ENCODE peak calls at places on chromosomes 4 and X, in ten cellular contexts. D, I, F, Z, T, V, B, L, J and R are unnamed samples.

GRCh38 chrX:287670-288069 is 6.5 kb downstream of the PLCXD1 start:
- DNase-seq in D (no peak), I (no peak), F (no peak), Z (no peak), T (peak), V (no peak), B (no peak), L (no peak), J (no peak), R (peak)

GRCh38 chr4:159077702-159078495 is 25.0 kb upstream of the RAPGEF2 start:
- DNase-seq in D (peak), I (peak), F (no peak), Z (no peak), T (peak), V (peak), B (no peak), L (no peak), J (no peak), R (peak)

GRCh38 chr4:174192943-174193342 is 90.5 kb downstream of the FBXO8 start:
- DNase-seq in D (peak), I (no peak), F (no peak), Z (no peak), T (no peak), V (no peak), B (no peak), L (no peak), J (no peak), R (no peak)

GRCh38 chr4:110514889-110515479 is 39.0 kb downstream of the ENPEP start:
- DNase-seq in D (peak), I (peak), F (no peak), Z (no peak), T (peak), V (peak), B (no peak), L (no peak), J (peak), R (peak)

GRCh38 chr4:101242441-101242840 is 104.9 kb downstream of the PPP3CA start:
- DNase-seq in D (no peak), I (no peak), F (no peak), Z (no peak), T (peak), V (no peak), B (no peak), L (no peak), J (no peak), R (peak)

GRCh38 chrX:116272328-116272727 is 101.8 kb downstream of the AGTR2 start:
- DNase-seq in D (peak), I (no peak), F (no peak), Z (no peak), T (peak), V (no peak), B (no peak), L (no peak), J (peak), R (peak)

GRCh38 chr4:162485486-162485885 is 321.7 kb upstream of the FSTL5 start:
- DNase-seq in D (no peak), I (no peak), F (no peak), Z (no peak), T (peak), V (no peak), B (no peak), L (no peak), J (no peak), R (peak)

GRCh38 chr4:137463377-137464003 is 68.8 kb downstream of the PCDH18 start:
- DNase-seq in D (no peak), I (no peak), F (no peak), Z (no peak), T (peak), V (no peak), B (no peak), L (no peak), J (no peak), R (no peak)

GRCh38 chr4:186844059-186844681 is 120.5 kb upstream of the FAT1 start:
- DNase-seq in D (peak), I (no peak), F (no peak), Z (peak), T (no peak), V (peak), B (peak), L (no peak), J (peak), R (no peak)

GRCh38 chrX:105323951-105324350 is 103.5 kb upstream of the TEX13A start:
- DNase-seq in D (no peak), I (no peak), F (no peak), Z (no peak), T (peak), V (no peak), B (no peak), L (no peak), J (peak), R (peak)

GRCh38 chr4:168908093-168908492 is 102.0 kb downstream of the CBR4 start:
- DNase-seq in D (no peak), I (no peak), F (no peak), Z (no peak), T (no peak), V (no peak), B (no peak), L (no peak), J (peak), R (no peak)

GRCh38 chr4:81912420-81912819 is 440.7 kb upstream of the RASGEF1B start:
- DNase-seq in D (no peak), I (no peak), F (no peak), Z (no peak), T (no peak), V (no peak), B (no peak), L (no peak), J (no peak), R (no peak)

GRCh38 chr4:8079031-8079885 is 79.4 kb downstream of the ABLIM2 start:
- DNase-seq in D (peak), I (no peak), F (no peak), Z (peak), T (no peak), V (no peak), B (no peak), L (no peak), J (peak), R (no peak)

GRCh38 chr4:154642361-154642760 is 29.9 kb upstream of the FGG start:
- DNase-seq in D (no peak), I (no peak), F (no peak), Z (no peak), T (peak), V (no peak), B (no peak), L (no peak), J (no peak), R (no peak)

GRCh38 chrX:136880003-136880451 is 498 bp downstream of the RBMX start:
- DNase-seq in D (no peak), I (no peak), F (no peak), Z (no peak), T (peak), V (peak), B (no peak), L (peak), J (peak), R (no peak)

GRCh38 chr4:77232653-77233052 is 75.6 kb downstream of the CCNG2 start:
- DNase-seq in D (peak), I (no peak), F (no peak), Z (no peak), T (peak), V (no peak), B (no peak), L (no peak), J (peak), R (peak)

GRCh38 chrX:103533428-103534216 is 14.3 kb upstream of the RAB40A start:
- DNase-seq in D (peak), I (peak), F (peak), Z (peak), T (peak), V (peak), B (peak), L (peak), J (peak), R (peak)

GRCh38 chr4:134906404-134907023 is 704.9 kb upstream of the PABPC4L start:
- DNase-seq in D (peak), I (no peak), F (no peak), Z (no peak), T (peak), V (peak), B (no peak), L (peak), J (no peak), R (peak)

GRCh38 chrX:100946521-100946920 is 17.8 kb upstream of the XKRX start:
- DNase-seq in D (no peak), I (no peak), F (no peak), Z (no peak), T (no peak), V (no peak), B (no peak), L (no peak), J (peak), R (peak)

GRCh38 chrX:109403927-109404326 is 78.0 kb downstream of the GUCY2F start:
- DNase-seq in D (no peak), I (no peak), F (no peak), Z (no peak), T (no peak), V (no peak), B (no peak), L (no peak), J (no peak), R (no peak)

GRCh38 chr4:139599594-139600374 is 43.8 kb upstream of the SETD7 start:
- DNase-seq in D (no peak), I (no peak), F (no peak), Z (no peak), T (peak), V (no peak), B (no peak), L (no peak), J (peak), R (peak)

GRCh38 chrX:73478961-73479360 is 32.1 kb downstream of the CDX4 start:
- DNase-seq in D (peak), I (no peak), F (no peak), Z (no peak), T (no peak), V (peak), B (no peak), L (no peak), J (no peak), R (peak)

GRCh38 chrX:129717902-129718301 is 20.9 kb upstream of the XPNPEP2 start:
- DNase-seq in D (no peak), I (no peak), F (no peak), Z (no peak), T (peak), V (no peak), B (no peak), L (no peak), J (peak), R (peak)

GRCh38 chr4:94933799-94934198 is 176.0 kb downstream of the BMPR1B start:
- DNase-seq in D (no peak), I (no peak), F (no peak), Z (no peak), T (peak), V (no peak), B (no peak), L (no peak), J (peak), R (peak)
- TF ChIP-seq CTCF in D (no peak), I (no peak), F (no peak), Z (no peak), T (no peak), V (no peak), B (no peak), L (no peak), J (no peak), R (no peak)

GRCh38 chr4:2950221-2950989 is 12.8 kb downstream of the NOP14 start:
- DNase-seq in D (no peak), I (no peak), F (no peak), Z (no peak), T (no peak), V (no peak), B (peak), L (no peak), J (no peak), R (no peak)

GRCh38 chr4:2953496-2953895 is 9.7 kb downstream of the NOP14 start:
- DNase-seq in D (no peak), I (no peak), F (no peak), Z (no peak), T (no peak), V (no peak), B (no peak), L (no peak), J (no peak), R (no peak)

GRCh38 chr4:2949782-2950125 is 13.5 kb downstream of the NOP14 start:
- DNase-seq in D (no peak), I (no peak), F (no peak), Z (no peak), T (no peak), V (no peak), B (peak), L (no peak), J (no peak), R (no peak)

GRCh38 chr4:2958446-2958845 is 4.8 kb downstream of the NOP14 start:
- DNase-seq in D (no peak), I (no peak), F (no peak), Z (no peak), T (peak), V (no peak), B (no peak), L (no peak), J (peak), R (no peak)

GRCh38 chr4:2954358-2955185 is 8.6 kb downstream of the NOP14 start:
- DNase-seq in D (no peak), I (peak), F (no peak), Z (peak), T (no peak), V (peak), B (no peak), L (no peak), J (no peak), R (no peak)
- TF ChIP-seq CTCF in D (peak), I (peak), F (peak), Z (peak), T (no peak), V (no peak), B (no peak), L (no peak), J (no peak), R (peak)

GRCh38 chr4:111934294-111934693 is 211.0 kb upstream of the FAM241A start:
- DNase-seq in D (no peak), I (no peak), F (no peak), Z (no peak), T (peak), V (no peak), B (no peak), L (no peak), J (no peak), R (no peak)

GRCh38 chr4:111941957-111942356 is 203.3 kb upstream of the FAM241A start:
- DNase-seq in D (no peak), I (no peak), F (no peak), Z (no peak), T (no peak), V (no peak), B (no peak), L (no peak), J (no peak), R (no peak)

GRCh38 chr4:111933703-111934102 is 211.6 kb upstream of the FAM241A start:
- DNase-seq in D (no peak), I (no peak), F (no peak), Z (no peak), T (no peak), V (no peak), B (no peak), L (no peak), J (no peak), R (no peak)

DNA sequence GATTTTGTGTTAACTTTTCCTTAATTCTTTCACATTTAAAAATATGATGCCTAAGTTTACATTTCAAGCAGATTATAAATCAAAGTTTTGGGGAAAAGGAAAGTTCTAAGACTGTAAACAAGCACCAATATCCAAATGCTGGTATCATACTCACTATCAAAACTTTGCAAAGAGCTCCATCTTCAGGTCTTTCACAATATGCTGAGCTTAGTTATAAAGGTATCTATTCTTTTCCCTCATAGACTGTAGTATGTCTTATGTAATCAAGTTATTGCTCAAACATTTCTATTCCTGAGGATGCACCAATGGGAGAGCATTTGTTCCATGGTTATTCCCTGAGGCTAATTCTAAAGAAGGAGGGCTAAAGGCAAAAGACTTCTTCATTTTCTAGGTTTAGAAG is 207.9 kb upstream of the FAM241A start:
- DNase-seq in D (peak), I (peak), F (no peak), Z (no peak), T (peak), V (peak), B (no peak), L (no peak), J (peak), R (peak)
- TF ChIP-seq CTCF in D (peak), I (peak), F (peak), Z (no peak), T (peak), V (peak), B (no peak), L (peak), J (peak), R (peak)

GRCh38 chrX:150599226-150599625 is 30.8 kb downstream of the MTM1 start:
- DNase-seq in D (no peak), I (no peak), F (no peak), Z (no peak), T (no peak), V (no peak), B (no peak), L (no peak), J (no peak), R (no peak)
- TF ChIP-seq CTCF in D (no peak), I (no peak), F (no peak), Z (no peak), T (no peak), V (no peak), B (no peak), L (no peak), J (no peak), R (no peak)

GRCh38 chr4:67327245-67327860 is 217.9 kb downstream of the CENPC start:
- DNase-seq in D (peak), I (peak), F (peak), Z (peak), T (peak), V (peak), B (no peak), L (peak), J (peak), R (peak)

GRCh38 chr4:67333663-67334062 is 211.6 kb downstream of the CENPC start:
- DNase-seq in D (no peak), I (no peak), F (no peak), Z (no peak), T (no peak), V (no peak), B (no peak), L (no peak), J (peak), R (peak)

DNA sequence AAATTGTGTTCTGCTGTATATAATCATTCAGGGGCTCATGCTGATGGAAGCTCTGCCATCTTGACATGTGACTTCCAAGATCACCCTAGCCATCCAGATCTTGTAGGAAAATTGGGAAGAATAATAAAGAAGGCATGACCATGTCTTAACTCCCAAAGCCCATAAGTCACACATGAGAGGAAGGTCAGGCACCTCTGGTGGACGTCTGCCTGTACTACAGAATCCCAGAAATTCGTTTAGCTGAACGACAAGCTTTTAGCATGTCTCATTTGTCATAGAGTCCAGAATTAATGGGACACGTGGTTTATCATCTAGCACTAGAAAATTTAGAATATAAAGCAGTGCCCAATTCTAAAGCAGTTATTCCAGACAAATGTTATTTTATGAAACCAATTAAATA is 212.7 kb downstream of the CENPC start:
- DNase-seq in D (peak), I (no peak), F (no peak), Z (no peak), T (peak), V (peak), B (no peak), L (peak), J (no peak), R (peak)
- TF ChIP-seq CTCF in D (no peak), I (no peak), F (peak), Z (no peak), T (peak), V (peak), B (peak), L (peak), J (peak), R (peak)

DNA sequence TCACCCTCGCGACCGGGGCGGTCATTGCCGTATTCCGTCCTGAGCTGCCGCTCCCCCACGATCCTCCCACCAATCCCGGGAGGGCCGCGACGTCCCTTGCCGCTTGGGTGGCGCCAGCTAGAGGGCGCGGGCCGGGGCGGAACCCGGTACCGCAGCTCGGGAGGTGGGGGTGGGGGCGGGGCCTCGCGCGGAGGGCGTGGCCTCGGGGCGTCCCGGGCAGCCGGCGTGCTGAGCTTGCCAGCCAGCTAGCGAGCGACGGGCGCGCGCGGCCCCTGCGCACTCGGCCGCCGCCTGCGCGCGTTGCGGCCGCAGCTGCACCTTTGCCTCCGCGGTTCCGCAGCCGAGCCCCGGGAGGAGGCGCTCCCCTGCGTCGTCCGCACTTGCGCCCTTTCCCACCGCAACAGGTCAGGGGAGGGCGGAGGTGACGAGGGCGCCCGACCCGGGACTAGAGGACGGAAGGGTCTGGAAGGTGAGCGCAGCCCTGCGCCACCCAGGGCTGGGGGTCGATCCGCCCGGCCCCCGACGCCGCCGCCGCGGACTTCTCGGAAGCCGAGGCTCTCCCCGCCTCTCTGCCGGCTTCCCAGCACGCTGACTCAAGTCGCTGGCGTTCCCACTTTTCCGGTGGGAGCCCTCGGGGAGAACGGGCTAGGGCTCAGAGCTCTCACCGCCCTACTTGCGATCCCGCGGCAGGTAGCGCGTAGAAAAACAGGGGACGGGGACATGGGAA is at the start of gene AFF1:
- DNase-seq in D (peak), I (peak), F (peak), Z (peak), T (peak), V (peak), B (peak), L (peak), J (peak), R (peak)
- TF ChIP-seq CTCF in D (peak), I (peak), F (peak), Z (peak), T (peak), V (peak), B (peak), L (no peak), J (peak), R (peak)

GRCh38 chrX:43815209-43815608 is 67.0 kb downstream of the MAOB start:
- DNase-seq in D (no peak), I (no peak), F (no peak), Z (no peak), T (no peak), V (no peak), B (no peak), L (no peak), J (peak), R (no peak)

GRCh38 chrX:43813319-43813718 is 68.9 kb downstream of the MAOB start:
- DNase-seq in D (peak), I (no peak), F (no peak), Z (no peak), T (no peak), V (no peak), B (no peak), L (no peak), J (no peak), R (no peak)

GRCh38 chrX:43809463-43809862 is 72.8 kb downstream of the MAOB start:
- DNase-seq in D (no peak), I (no peak), F (no peak), Z (no peak), T (no peak), V (no peak), B (no peak), L (no peak), J (peak), R (peak)

GRCh38 chrX:43817454-43817853 is 64.8 kb downstream of the MAOB start:
- DNase-seq in D (peak), I (no peak), F (no peak), Z (no peak), T (no peak), V (no peak), B (no peak), L (no peak), J (no peak), R (no peak)

GRCh38 chrX:43813898-43814297 is 68.4 kb downstream of the MAOB start:
- DNase-seq in D (no peak), I (no peak), F (no peak), Z (peak), T (peak), V (no peak), B (no peak), L (peak), J (peak), R (peak)
- TF ChIP-seq CTCF in D (no peak), I (no peak), F (no peak), Z (no peak), T (peak), V (no peak), B (no peak), L (no peak), J (no peak), R (peak)

GRCh38 chrX:12447448-12448154 is 309.3 kb downstream of the FRMPD4 start:
- DNase-seq in D (peak), I (no peak), F (no peak), Z (no peak), T (peak), V (no peak), B (peak), L (no peak), J (peak), R (peak)
- TF ChIP-seq CTCF in D (peak), I (no peak), F (no peak), Z (no peak), T (peak), V (no peak), B (no peak), L (no peak), J (peak), R (peak)

GRCh38 chr4:31539279-31540074 is 819.3 kb downstream of the PCDH7 start:
- DNase-seq in D (no peak), I (no peak), F (no peak), Z (no peak), T (no peak), V (no peak), B (no peak), L (no peak), J (no peak), R (peak)
- TF ChIP-seq CTCF in D (no peak), I (no peak), F (no peak), Z (no peak), T (no peak), V (no peak), B (no peak), L (no peak), J (no peak), R (no peak)